ENCODE peak calls at places on chromosome 16, in ten cellular contexts. A is BE2C; E is stimulated activated CD4-positive, alpha-beta T cell treated with anti-CD3 and anti-CD28 coated beads, Interleukin-15, amount 100 ng/mL, for 1 hour; U is progenitor cell of endocrine pancreas; N is NCI-H2029 treated with DMSO at 0.1 percent for 48 hours; R is left cardiac atrium; C is SW480; T is neuronal stem cell; I is stimulated activated CD8-positive, alpha-beta memory T cell treated with anti-CD3 and anti-CD28 coated beads, Interleukin-4, amount 100 ng/mL, for 48 hours; L is breast epithelium. S is an unnamed sample.

GRCh38 chr16:6377956-6378355 is 954.7 kb upstream of the RBFOX1 start:
- DNase-seq in A (no peak), E (no peak), U (no peak), N (no peak), R (no peak), C (no peak), T (no peak), I (no peak), L (no peak), S (no peak)

GRCh38 chr16:12584488-12585233 is 219.0 kb downstream of the CPPED1 start:
- DNase-seq in A (no peak), E (no peak), U (no peak), N (peak), R (no peak), C (peak), T (no peak), I (no peak), L (no peak), S (no peak)

GRCh38 chr16:30096862-30097563 is 1.0 kb upstream of the YPEL3 start:
- DNase-seq in A (no peak), E (no peak), U (no peak), N (no peak), R (no peak), C (no peak), T (no peak), I (no peak), L (no peak), S (peak)

GRCh38 chr16:47424846-47425245 is 36.0 kb downstream of the ITFG1 start:
- DNase-seq in A (no peak), E (no peak), U (no peak), N (no peak), R (no peak), C (no peak), T (peak), I (no peak), L (no peak), S (no peak)

GRCh38 chr16:72300892-72301291 is 128.9 kb upstream of the PMFBP1 start:
- DNase-seq in A (no peak), E (no peak), U (no peak), N (no peak), R (no peak), C (no peak), T (no peak), I (no peak), L (no peak), S (no peak)

GRCh38 chr16:31713945-31714898 is 159.4 kb upstream of the ZNF267 start:
- DNase-seq in A (no peak), E (no peak), U (no peak), N (no peak), R (no peak), C (no peak), T (peak), I (no peak), L (no peak), S (peak)

GRCh38 chr16:73033271-73033998 is 14.5 kb downstream of the ZFHX3 start:
- DNase-seq in A (no peak), E (no peak), U (no peak), N (no peak), R (no peak), C (no peak), T (no peak), I (no peak), L (no peak), S (no peak)

GRCh38 chr16:4613636-4614570 is 785 bp downstream of the UBALD1 start:
- DNase-seq in A (peak), E (no peak), U (peak), N (no peak), R (no peak), C (peak), T (no peak), I (peak), L (no peak), S (peak)

GRCh38 chr16:19672378-19672777 is 45.6 kb downstream of the KNOP1 start:
- DNase-seq in A (no peak), E (no peak), U (no peak), N (no peak), R (no peak), C (no peak), T (no peak), I (no peak), L (no peak), S (no peak)

GRCh38 chr16:66103245-66103644 is 263.2 kb upstream of the CDH5 start:
- DNase-seq in A (no peak), E (no peak), U (no peak), N (no peak), R (no peak), C (peak), T (no peak), I (no peak), L (no peak), S (no peak)

GRCh38 chr16:794091-794842 is 5.8 kb downstream of the CHTF18 start:
- DNase-seq in A (no peak), E (no peak), U (no peak), N (no peak), R (no peak), C (no peak), T (no peak), I (no peak), L (no peak), S (no peak)

GRCh38 chr16:21597571-21598030 is 1.8 kb upstream of the METTL9 start:
- DNase-seq in A (no peak), E (no peak), U (no peak), N (no peak), R (no peak), C (no peak), T (no peak), I (no peak), L (no peak), S (no peak)

GRCh38 chr16:89785523-89786155 is 30.8 kb downstream of the FANCA start:
- DNase-seq in A (no peak), E (no peak), U (no peak), N (no peak), R (no peak), C (no peak), T (no peak), I (no peak), L (no peak), S (no peak)

GRCh38 chr16:66036775-66037715 is 329.4 kb upstream of the CDH5 start:
- DNase-seq in A (no peak), E (no peak), U (no peak), N (no peak), R (no peak), C (no peak), T (no peak), I (no peak), L (peak), S (no peak)

GRCh38 chr16:87535855-87536794 is 43.3 kb upstream of the ZCCHC14 start:
- DNase-seq in A (no peak), E (no peak), U (no peak), N (no peak), R (no peak), C (no peak), T (no peak), I (no peak), L (no peak), S (peak)

GRCh38 chr16:50246299-50247122 is 19.8 kb upstream of the ADCY7 start:
- DNase-seq in A (peak), E (no peak), U (peak), N (no peak), R (peak), C (no peak), T (no peak), I (no peak), L (peak), S (peak)

GRCh38 chr16:23072084-23072599 is 77.1 kb downstream of the USP31 start:
- DNase-seq in A (peak), E (no peak), U (no peak), N (no peak), R (peak), C (no peak), T (no peak), I (no peak), L (peak), S (peak)

GRCh38 chr16:66167564-66168291 is 198.8 kb upstream of the CDH5 start:
- DNase-seq in A (peak), E (no peak), U (no peak), N (no peak), R (peak), C (no peak), T (no peak), I (no peak), L (no peak), S (no peak)